ENCODE peak calls at places on chromosome 6, in five cellular contexts. R is HepG2, B is Panc1, M is AG09319, J is lower lobe of right lung. Q is an unnamed sample.

GRCh38 chr6:36130672-36131516 is 581 bp downstream of the MAPK13 start:
- DNase-seq in B (no peak), M (no peak), R (peak; percentile 73), J (peak; percentile 80), Q (no peak)

GRCh38 chr6:36873612-36874011 is 991 bp downstream of the PPIL1 start:
- DNase-seq in M (no peak), J (no peak), B (no peak), R (peak; percentile 50), Q (no peak)

GRCh38 chr6:46510656-46511055 is 19.4 kb upstream of the RCAN2 start:
- DNase-seq in R (no peak), J (no peak), B (no peak), M (peak; percentile 69), Q (no peak)

GRCh38 chr6:157432231-157432630 is 51.2 kb downstream of the ZDHHC14 start:
- DNase-seq in B (no peak), R (no peak), J (no peak), M (no peak), Q (no peak)

GRCh38 chr6:42017021-42017643 is 33.2 kb upstream of the TAF8 start:
- DNase-seq in B (no peak), M (peak; percentile 12), R (no peak), J (no peak), Q (peak; percentile 68)

GRCh38 chr6:11328613-11329247 is 96.3 kb upstream of the NEDD9 start:
- DNase-seq in B (no peak), J (no peak), R (no peak), M (no peak), Q (no peak)

GRCh38 chr6:89268776-89269175 is 46.3 kb downstream of the GABRR2 start:
- DNase-seq in B (no peak), J (no peak), R (no peak), M (no peak), Q (no peak)

GRCh38 chr6:53103993-53104675 is 38.9 kb downstream of the FBXO9 start:
- DNase-seq in M (no peak), B (peak; percentile 13), R (peak; percentile 74), J (no peak), Q (no peak)

GRCh38 chr6:16523550-16524379 is 237.5 kb downstream of the ATXN1 start:
- DNase-seq in M (peak; percentile 74), B (no peak), R (no peak), J (no peak), Q (no peak)

GRCh38 chr6:37690964-37691735 is 6.5 kb downstream of the MDGA1 start:
- DNase-seq in R (no peak), M (no peak), B (no peak), J (no peak), Q (no peak)

GRCh38 chr6:56024931-56025330 is 149.5 kb upstream of the BMP5 start:
- DNase-seq in M (no peak), J (no peak), B (no peak), R (no peak), Q (no peak)

GRCh38 chr6:135014353-135014832 is 40.2 kb downstream of the HBS1L start:
- DNase-seq in M (no peak), B (no peak), J (no peak), R (no peak), Q (no peak)

GRCh38 chr6:152099816-152100618 is 292.5 kb downstream of the ESR1 start:
- DNase-seq in B (no peak), M (no peak), J (peak; percentile 76), R (no peak), Q (no peak)

GRCh38 chr6:42158631-42159030 is 14.5 kb upstream of the GUCA1A start:
- DNase-seq in J (no peak), R (no peak), M (no peak), B (no peak), Q (no peak)

GRCh38 chr6:11083491-11083890 is 10.1 kb upstream of the SMIM13 start:
- DNase-seq in M (no peak), R (no peak), B (no peak), J (no peak), Q (no peak)

DNA sequence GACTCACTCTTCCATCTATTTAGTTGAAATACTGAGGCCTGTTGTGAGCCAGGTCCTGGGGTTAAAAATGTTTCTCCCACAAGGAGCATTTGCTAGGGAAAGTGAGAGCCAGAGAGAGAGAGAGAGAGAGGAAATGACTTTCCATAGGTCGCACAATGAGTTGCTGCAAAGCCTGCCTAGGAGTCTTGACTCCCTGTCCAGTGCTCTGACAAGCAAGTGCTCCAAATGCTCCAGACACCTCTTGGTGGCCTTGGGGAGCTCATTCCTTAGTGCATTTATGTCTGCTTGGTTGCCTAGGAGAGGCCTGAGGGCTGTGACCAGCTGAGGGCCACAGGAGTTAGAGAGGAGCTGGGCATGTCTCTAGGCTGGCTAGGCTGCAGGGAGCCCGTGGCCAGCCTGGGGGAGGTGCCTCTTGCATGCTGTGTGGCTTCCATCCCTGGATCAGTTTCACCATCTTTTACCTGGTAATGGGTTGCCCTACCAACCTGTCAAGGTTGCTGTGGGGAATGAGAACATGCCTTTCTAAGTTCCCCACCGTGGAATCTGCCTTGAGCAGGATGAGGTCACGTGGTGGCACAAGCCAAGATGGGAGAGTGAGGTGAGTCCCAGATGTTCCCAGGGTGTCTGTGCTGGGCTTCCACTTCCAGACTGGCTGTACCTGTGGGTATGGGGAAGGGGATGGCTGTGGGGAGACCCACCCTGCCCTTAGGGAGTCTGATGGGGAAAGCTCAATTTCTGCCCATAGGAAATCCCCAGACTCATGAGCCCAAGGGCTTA is 105.0 kb downstream of the VEGFA start:
- DNase-seq in M (no peak), R (no peak), B (no peak), J (no peak), Q (no peak)
- TF ChIP-seq CTCF in M (no peak), R (no peak), B (no peak), J (no peak), Q (no peak)

GRCh38 chr6:107689881-107690545 is 134.1 kb downstream of the SCML4 start:
- DNase-seq in M (no peak), R (no peak), J (no peak), B (no peak), Q (no peak)
- TF ChIP-seq CTCF in M (no peak), R (no peak), J (no peak), B (no peak), Q (no peak)

GRCh38 chr6:27650620-27651370 is 177.9 kb upstream of the ZNF184 start:
- DNase-seq in B (peak; percentile 71), J (no peak), R (peak; percentile 81), M (no peak), Q (no peak)
- TF ChIP-seq CTCF in B (no peak), J (no peak), R (peak; percentile 60), M (no peak), Q (peak; percentile 61)

GRCh38 chr6:8063762-8064637 is at the start of gene BLOC1S5:
- DNase-seq in B (no peak), M (peak; percentile 94), J (peak; percentile 97), R (peak; percentile 99), Q (peak; percentile 98)
- TF ChIP-seq CTCF in B (peak; percentile 24), M (no peak), J (no peak), R (peak; percentile 60), Q (peak; percentile 35)

GRCh38 chr6:65545920-65546319 is 161.1 kb downstream of the EYS start:
- DNase-seq in B (no peak), J (no peak), M (no peak), R (no peak), Q (no peak)

DNA sequence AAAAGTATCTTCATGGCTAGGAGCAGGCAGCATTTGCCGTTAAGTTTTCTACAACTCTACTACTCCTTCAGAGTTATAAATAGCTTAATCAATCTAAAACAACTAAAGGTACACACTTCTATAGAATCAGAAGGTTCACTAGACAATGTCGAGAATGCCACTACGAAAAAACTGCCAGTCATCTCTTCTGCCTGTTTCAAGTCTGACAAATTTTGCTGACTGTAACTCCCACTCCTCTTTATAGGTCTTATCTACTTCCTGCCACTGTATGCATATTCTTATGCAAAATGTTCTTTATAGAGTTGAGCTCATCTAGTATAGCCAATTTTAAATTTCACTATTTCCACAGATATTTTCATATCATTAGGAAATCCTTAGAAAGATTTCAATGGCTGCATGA is 160.1 kb downstream of the EYS start:
- DNase-seq in B (no peak), R (no peak), M (no peak), J (no peak), Q (no peak)
- TF ChIP-seq CTCF in B (no peak), R (no peak), M (no peak), J (no peak), Q (no peak)

DNA sequence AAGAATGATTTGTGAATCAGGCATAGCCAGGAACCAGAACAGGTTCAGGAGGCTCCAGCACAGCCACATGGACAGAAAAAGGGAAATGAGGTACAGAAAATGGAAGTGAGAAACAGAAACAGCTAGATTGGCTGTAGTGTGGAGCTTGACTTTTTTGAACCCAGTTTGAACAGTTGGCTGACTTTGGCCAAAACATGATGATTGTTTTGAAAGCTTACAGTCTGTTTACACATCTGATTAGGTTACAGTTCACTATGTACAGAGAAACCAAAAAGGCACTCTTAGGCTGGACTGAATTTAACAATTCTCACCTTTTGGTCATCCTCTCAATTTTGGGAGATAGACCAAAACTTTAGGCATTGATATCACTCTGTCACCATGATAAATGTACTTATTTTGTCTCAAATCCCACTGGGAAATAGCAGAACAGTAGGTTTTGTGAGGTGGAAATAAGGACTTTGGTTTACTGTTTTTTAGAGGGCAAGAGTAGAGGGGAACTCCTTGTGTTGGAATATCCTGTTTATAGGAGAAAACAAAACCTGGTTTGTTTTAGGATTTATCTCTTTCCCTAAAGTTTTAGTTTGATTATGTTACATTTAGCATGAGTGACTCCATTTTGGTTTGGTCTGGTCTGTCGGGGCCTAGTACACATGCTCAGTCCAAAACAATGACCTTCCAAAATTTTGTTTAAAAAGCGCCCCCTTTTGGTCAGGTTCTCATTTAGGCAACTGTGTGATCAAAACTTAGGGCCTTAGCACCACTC is 123.1 kb downstream of the OLIG3 start:
- DNase-seq in J (no peak), B (no peak), R (peak; percentile 47), M (no peak), Q (no peak)
- TF ChIP-seq CTCF in J (no peak), B (peak; percentile 34), R (peak; percentile 15), M (no peak), Q (peak; percentile 20)

GRCh38 chr6:125790403-125791150 is at the start of gene NCOA7:
- DNase-seq in M (no peak), B (no peak), J (peak; percentile 88), R (peak; percentile 65), Q (peak; percentile 94)
- TF ChIP-seq CTCF in M (no peak), B (no peak), J (peak; percentile 17), R (peak; percentile 13), Q (peak; percentile 13)

DNA sequence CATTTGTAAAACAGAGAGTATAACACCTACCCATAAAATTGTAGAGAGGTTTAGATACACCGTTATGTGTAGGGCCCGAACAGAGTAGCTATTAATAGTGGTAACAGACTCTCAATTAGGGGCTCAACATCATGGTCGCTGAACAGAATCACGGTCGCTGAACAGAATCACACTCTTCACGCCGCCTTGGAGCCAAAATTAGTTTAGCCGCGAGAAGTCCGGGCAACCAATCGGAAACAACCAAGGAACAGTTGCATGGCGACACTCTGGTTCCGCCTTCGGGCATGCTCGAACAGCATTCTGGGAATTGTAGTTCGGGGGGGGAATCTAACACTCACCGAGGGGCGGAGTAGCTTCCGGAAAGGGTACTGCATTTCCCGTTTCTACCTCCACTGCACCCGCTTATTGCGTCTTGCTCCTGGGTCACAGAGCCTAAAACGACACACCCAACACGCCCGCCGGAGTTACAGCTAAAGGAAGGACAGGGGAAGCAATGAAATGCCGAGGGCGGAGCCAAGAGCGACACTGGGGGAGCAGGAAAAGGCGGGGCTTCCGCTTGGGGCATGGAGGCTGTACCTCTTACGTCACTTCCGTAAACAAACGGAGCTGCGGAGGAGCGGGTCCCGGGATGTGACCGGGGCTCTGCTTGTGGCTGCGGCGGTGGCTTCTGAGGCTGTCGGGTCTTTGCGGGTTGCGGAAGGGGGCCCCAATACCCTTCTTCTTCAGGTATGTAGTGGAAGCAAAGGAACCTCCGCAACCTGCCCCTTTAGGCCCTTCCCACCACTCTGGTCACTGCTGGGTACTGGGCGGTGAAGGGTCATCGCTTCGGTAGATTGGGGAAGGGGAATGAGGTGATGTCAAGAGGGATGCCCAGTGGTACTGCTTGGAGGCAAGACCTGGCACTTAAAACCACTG is at the start of gene CCDC28A:
- DNase-seq in R (peak; percentile 97), J (peak; percentile 96), M (peak; percentile 81), B (peak; percentile 91), Q (peak; percentile 96)
- TF ChIP-seq CTCF in R (peak; percentile 15), J (no peak), M (no peak), B (no peak), Q (no peak)